ENCODE peak calls at places on chromosomes 5 and 9, in four cellular contexts. O is SK-N-SH, N is NB4, S is WERI-Rb-1. E is an unnamed sample.

GRCh38 chr9:134060546-134060945 is 7.3 kb downstream of the BRD3 start:
- DNase-seq in O (peak; percentile 10), N (no peak), S (no peak), E (no peak)

GRCh38 chr9:123438821-123439220 is 82.8 kb downstream of the CRB2 start:
- DNase-seq in O (no peak), N (no peak), S (no peak), E (no peak)

GRCh38 chr9:37611961-37612360 is 19.6 kb upstream of the TOMM5 start:
- DNase-seq in O (no peak), N (no peak), S (no peak), E (no peak)

GRCh38 chr9:99393993-99394392 is 171.9 kb downstream of the SEC61B start:
- DNase-seq in O (no peak), N (no peak), S (peak; percentile 53), E (no peak)

GRCh38 chr5:128924299-128924698 is 41.0 kb upstream of the SLC27A6 start:
- DNase-seq in O (no peak), N (no peak), S (no peak), E (no peak)

GRCh38 chr9:71609453-71609840 is 158.9 kb downstream of the CEMIP2 start:
- DNase-seq in O (no peak), N (no peak), S (no peak), E (no peak)

GRCh38 chr5:157855404-157855994 is 3.4 kb downstream of the CLINT1 start:
- DNase-seq in O (peak; percentile 70), N (peak; percentile 50), S (peak; percentile 54), E (peak; percentile 38)

GRCh38 chr5:172451771-172452197 is 2.5 kb downstream of the SH3PXD2B start:
- DNase-seq in O (no peak), N (peak; percentile 35), S (no peak), E (no peak)

GRCh38 chr5:110663525-110663924 is 62.9 kb downstream of the TMEM232 start:
- DNase-seq in O (no peak), N (peak; percentile 14), S (no peak), E (no peak)

GRCh38 chr5:54553659-54554207 is 36.2 kb downstream of the SNX18 start:
- DNase-seq in O (no peak), N (no peak), S (no peak), E (no peak)

GRCh38 chr9:120893585-120893857 is 16.5 kb upstream of the PHF19 start:
- DNase-seq in O (no peak), N (no peak), S (no peak), E (no peak)

GRCh38 chr9:93010696-93011095 is 47.8 kb upstream of the SUSD3 start:
- DNase-seq in O (peak; percentile 54), N (no peak), S (no peak), E (no peak)

GRCh38 chr5:172403191-172403794 is 51.0 kb downstream of the SH3PXD2B start:
- DNase-seq in O (no peak), N (no peak), S (no peak), E (peak; percentile 57)

GRCh38 chr9:125343518-125344284 is 82.1 kb downstream of the GAPVD1 start:
- DNase-seq in O (no peak), N (no peak), S (peak; percentile 77), E (peak; percentile 34)

GRCh38 chr5:10454591-10455272 is 13.1 kb downstream of the ROPN1L start:
- DNase-seq in O (no peak), N (no peak), S (no peak), E (no peak)

GRCh38 chr9:129359162-129359811 is 181.2 kb upstream of the IER5L start:
- DNase-seq in O (no peak), N (no peak), S (no peak), E (no peak)

GRCh38 chr9:75117572-75117971 is 29.3 kb downstream of the OSTF1 start:
- DNase-seq in O (no peak), N (no peak), S (no peak), E (no peak)

GRCh38 chr9:20526500-20527319 is 95.6 kb downstream of the MLLT3 start:
- DNase-seq in O (no peak), N (no peak), S (no peak), E (no peak)

GRCh38 chr9:87861332-87861731 is 21.3 kb upstream of the SPATA31E1 start:
- DNase-seq in O (no peak), N (no peak), S (no peak), E (no peak)

GRCh38 chr5:139707445-139708003 is 59.4 kb downstream of the CXXC5 start:
- DNase-seq in O (no peak), N (no peak), S (no peak), E (no peak)

GRCh38 chr9:5388026-5388806 is 48.5 kb upstream of the RLN1 start:
- DNase-seq in O (no peak), N (peak; percentile 90), S (no peak), E (no peak)

GRCh38 chr5:96017951-96018350 is 56.3 kb upstream of the ELL2 start:
- DNase-seq in O (no peak), N (no peak), S (no peak), E (no peak)

GRCh38 chr5:71782771-71783770 is 64.0 kb downstream of the CARTPT start:
- DNase-seq in O (peak; percentile 68), N (peak; percentile 67), S (peak; percentile 91), E (peak; percentile 70)

GRCh38 chr5:18305288-18305899 is 671.1 kb downstream of the TAF11L14 start:
- DNase-seq in O (peak; percentile 55), N (peak; percentile 50), S (peak; percentile 42), E (no peak)

GRCh38 chr5:107204413-107204812 is 466.3 kb downstream of the EFNA5 start:
- DNase-seq in O (no peak), N (no peak), S (no peak), E (no peak)

GRCh38 chr5:93281980-93282772 is 298.8 kb downstream of the NR2F1-AS1 start:
- DNase-seq in O (peak; percentile 38), N (no peak), S (no peak), E (no peak)

GRCh38 chr5:35938518-35939227 is at the start of gene CAPSL:
- DNase-seq in O (peak; percentile 24), N (peak; percentile 26), S (peak; percentile 19), E (peak; percentile 74)

GRCh38 chr5:150946351-150946905 is 41.6 kb upstream of the ZNF300 start:
- DNase-seq in O (peak; percentile 62), N (no peak), S (peak; percentile 77), E (peak; percentile 70)

GRCh38 chr9:137439158-137439714 is 1.9 kb downstream of the ENTPD8 start:
- DNase-seq in O (peak; percentile 45), N (no peak), S (peak; percentile 79), E (no peak)

GRCh38 chr9:137441935-137442321 is 771 bp upstream of the ENTPD8 start:
- DNase-seq in O (no peak), N (no peak), S (no peak), E (no peak)

GRCh38 chr9:137444106-137444790 is 3.1 kb upstream of the ENTPD8 start:
- DNase-seq in O (no peak), N (no peak), S (no peak), E (no peak)

GRCh38 chr9:137438591-137439157 is 2.5 kb downstream of the ENTPD8 start:
- DNase-seq in O (no peak), N (no peak), S (no peak), E (no peak)

GRCh38 chr9:137441289-137441934 is at the start of gene ENTPD8:
- DNase-seq in O (peak; percentile 89), N (peak; percentile 48), S (peak; percentile 95), E (no peak)
- H3K4me3 ChIP-seq in O (peak within 1 kb of the TSS; percentile 43), N (no peak within 1 kb of the TSS), S (peak within 1 kb of the TSS; percentile 43), E (peak within 1 kb of the TSS; percentile 5)

DNA sequence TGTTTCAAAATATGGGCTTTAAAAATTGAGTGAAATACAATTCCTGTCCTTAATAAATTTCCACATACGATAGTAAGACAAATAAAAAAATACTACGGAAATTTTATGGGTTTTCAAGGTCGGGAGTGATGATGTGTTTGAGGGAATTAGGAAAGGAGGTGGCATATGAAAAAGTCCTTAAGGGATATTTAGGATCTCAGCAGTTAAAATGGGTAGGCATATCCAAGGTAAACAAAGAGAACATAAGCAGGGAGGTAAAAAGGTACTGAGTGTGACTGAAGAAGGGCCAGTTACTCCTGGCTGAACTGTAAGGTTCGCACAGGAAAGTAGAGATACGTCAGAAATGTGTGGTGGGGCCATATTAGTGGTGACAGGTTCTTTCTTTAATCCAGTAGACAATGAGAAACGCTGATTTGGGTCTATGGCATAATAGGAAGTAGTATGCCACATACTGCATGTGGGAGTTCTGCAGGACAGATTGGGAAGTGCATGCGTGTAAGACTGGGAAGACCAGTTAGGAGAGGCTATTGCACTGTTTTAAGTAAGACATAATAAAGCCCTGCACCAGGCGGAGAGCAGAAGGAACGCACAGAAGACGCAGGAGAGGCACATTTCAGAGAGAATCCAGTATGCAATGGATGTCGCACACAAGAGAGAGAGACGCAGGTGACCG is 932 bp upstream of the HMGCR start:
- DNase-seq in O (peak; percentile 73), N (peak; percentile 51), S (peak; percentile 63), E (peak; percentile 51)
- TF ChIP-seq CTCF in O (peak; percentile 35), N (no peak), S (peak; percentile 40), E (peak; percentile 3)

GRCh38 chr5:159092288-159092687 is 7.4 kb downstream of the EBF1 start:
- DNase-seq in O (no peak), N (no peak), S (no peak), E (no peak)

GRCh38 chr5:159089675-159090074 is 10.0 kb downstream of the EBF1 start:
- DNase-seq in O (no peak), N (no peak), S (no peak), E (no peak)

GRCh38 chr5:159091051-159091450 is 8.7 kb downstream of the EBF1 start:
- DNase-seq in O (no peak), N (no peak), S (no peak), E (no peak)

GRCh38 chr5:159094745-159095144 is 5.0 kb downstream of the EBF1 start:
- DNase-seq in O (peak; percentile 57), N (peak; percentile 93), S (peak; percentile 50), E (no peak)

GRCh38 chr5:159091596-159091995 is 8.1 kb downstream of the EBF1 start:
- DNase-seq in O (no peak), N (no peak), S (no peak), E (no peak)
- H3K4me3 ChIP-seq in O (no peak overlapping the region), N (no peak overlapping the region), S (no peak overlapping the region), E (no peak overlapping the region)

GRCh38 chr5:142325677-142326479 is 1.1 kb upstream of the SPRY4 start:
- DNase-seq in O (peak; percentile 81), N (peak; percentile 84), S (peak; percentile 91), E (peak; percentile 64)

GRCh38 chr5:142326480-142326938 is 1.7 kb upstream of the SPRY4 start:
- DNase-seq in O (no peak), N (peak; percentile 22), S (no peak), E (no peak)

GRCh38 chr5:142324871-142325676 is at the start of gene SPRY4:
- DNase-seq in O (peak; percentile 95), N (peak; percentile 96), S (peak; percentile 97), E (peak; percentile 92)

GRCh38 chr5:142330026-142330425 is 5.2 kb upstream of the SPRY4 start:
- DNase-seq in O (no peak), N (no peak), S (no peak), E (no peak)

DNA sequence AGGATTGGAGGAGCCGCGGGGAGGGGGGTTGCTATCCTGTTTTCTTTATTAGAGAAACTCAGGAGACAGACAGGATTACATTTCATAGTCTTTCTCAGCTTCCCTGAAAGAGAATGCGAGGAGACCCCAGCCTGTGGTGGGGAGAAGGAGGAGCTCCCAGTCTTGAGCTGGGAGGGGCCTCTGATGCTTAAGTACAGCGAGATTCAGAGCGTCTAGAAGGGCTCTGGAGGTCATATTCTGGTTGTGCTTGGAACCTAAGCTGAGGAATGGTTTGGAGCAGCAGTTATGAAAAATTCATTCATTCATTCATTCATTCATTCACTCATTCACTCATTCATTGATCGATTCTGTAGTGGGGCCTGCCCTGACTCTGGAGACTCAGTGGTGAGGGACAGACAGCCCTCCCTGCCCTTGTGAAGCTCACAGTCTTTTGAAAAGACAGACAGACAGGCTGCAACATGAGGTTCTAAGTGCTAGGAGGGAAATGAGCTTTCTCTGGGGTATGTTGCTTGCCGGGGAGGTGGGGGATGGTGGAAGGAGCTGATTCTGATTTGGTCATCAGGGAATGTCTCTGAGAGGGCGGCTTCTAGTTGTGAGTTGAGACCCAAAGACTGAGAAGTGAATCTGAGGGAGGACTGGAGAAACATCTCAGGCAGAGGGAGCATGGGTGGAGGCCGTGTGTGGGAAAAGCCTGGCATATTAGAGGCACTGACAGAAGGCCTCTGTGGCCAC is 2.5 kb upstream of the SPRY4 start:
- DNase-seq in O (no peak), N (no peak), S (peak; percentile 22), E (no peak)
- TF ChIP-seq CTCF in O (peak; percentile 17), N (no peak), S (no peak), E (no peak)

E was measured in lung.